ENCODE peak calls at places on chromosome 2, in nine cellular contexts. One of them, this sample, is unnamed. For H3K4me1, the result is how much of the 10 kb centered on the place peaks cover.

GRCh38 chr2:20957745-20958144 is 86.1 kb downstream of the APOB start:
- DNase-seq in mammary epithelial cell: no peak
- DNase-seq in CD8-positive, alpha-beta memory T cell: no peak
- DNase-seq in OCI-LY7: no peak
- DNase-seq in thoracic aorta: no peak
- DNase-seq in upper lobe of right lung: no peak
- DNase-seq in mesendoderm: no peak
- DNase-seq in cardiac muscle cell: no peak
- DNase-seq in IMR-90: no peak
- DNase-seq in this sample: no peak

GRCh38 chr2:42602218-42602936 is 33.9 kb downstream of the MTA3 start:
- DNase-seq in mammary epithelial cell: no peak
- DNase-seq in CD8-positive, alpha-beta memory T cell: no peak
- DNase-seq in OCI-LY7: no peak
- DNase-seq in thoracic aorta: no peak
- DNase-seq in upper lobe of right lung: no peak
- DNase-seq in mesendoderm: no peak
- DNase-seq in cardiac muscle cell: no peak
- DNase-seq in IMR-90: no peak
- DNase-seq in this sample: no peak

GRCh38 chr2:217331577-217332139 is 471.8 kb upstream of the TNP1 start:
- DNase-seq in mammary epithelial cell: peak
- DNase-seq in CD8-positive, alpha-beta memory T cell: no peak
- DNase-seq in OCI-LY7: no peak
- DNase-seq in thoracic aorta: no peak
- DNase-seq in upper lobe of right lung: no peak
- DNase-seq in mesendoderm: peak
- DNase-seq in cardiac muscle cell: peak
- DNase-seq in IMR-90: peak
- DNase-seq in this sample: no peak

GRCh38 chr2:57516740-57517340 is 529.8 kb upstream of the VRK2 start:
- DNase-seq in mammary epithelial cell: peak
- DNase-seq in CD8-positive, alpha-beta memory T cell: no peak
- DNase-seq in OCI-LY7: peak
- DNase-seq in thoracic aorta: no peak
- DNase-seq in upper lobe of right lung: no peak
- DNase-seq in mesendoderm: peak
- DNase-seq in cardiac muscle cell: peak
- DNase-seq in IMR-90: peak
- DNase-seq in this sample: no peak

GRCh38 chr2:68426446-68426845 is 40.6 kb downstream of the FBXO48 start:
- DNase-seq in mammary epithelial cell: no peak
- DNase-seq in CD8-positive, alpha-beta memory T cell: no peak
- DNase-seq in OCI-LY7: no peak
- DNase-seq in thoracic aorta: no peak
- DNase-seq in upper lobe of right lung: no peak
- DNase-seq in mesendoderm: no peak
- DNase-seq in cardiac muscle cell: no peak
- DNase-seq in IMR-90: no peak
- DNase-seq in this sample: no peak

GRCh38 chr2:36408198-36408703 is 52.7 kb downstream of the CRIM1 start:
- DNase-seq in mammary epithelial cell: peak
- DNase-seq in CD8-positive, alpha-beta memory T cell: no peak
- DNase-seq in OCI-LY7: no peak
- DNase-seq in thoracic aorta: no peak
- DNase-seq in upper lobe of right lung: no peak
- DNase-seq in mesendoderm: peak
- DNase-seq in cardiac muscle cell: peak
- DNase-seq in IMR-90: peak
- DNase-seq in this sample: no peak

GRCh38 chr2:182496596-182496995 is 69.8 kb upstream of the PDE1A start:
- DNase-seq in mammary epithelial cell: no peak
- DNase-seq in CD8-positive, alpha-beta memory T cell: no peak
- DNase-seq in OCI-LY7: no peak
- DNase-seq in thoracic aorta: no peak
- DNase-seq in upper lobe of right lung: no peak
- DNase-seq in mesendoderm: peak
- DNase-seq in cardiac muscle cell: no peak
- DNase-seq in IMR-90: no peak
- DNase-seq in this sample: no peak

GRCh38 chr2:30611572-30611971 is 164.5 kb downstream of the LCLAT1 start:
- DNase-seq in mammary epithelial cell: no peak
- DNase-seq in CD8-positive, alpha-beta memory T cell: no peak
- DNase-seq in OCI-LY7: no peak
- DNase-seq in thoracic aorta: no peak
- DNase-seq in upper lobe of right lung: no peak
- DNase-seq in mesendoderm: no peak
- DNase-seq in cardiac muscle cell: peak
- DNase-seq in IMR-90: no peak
- DNase-seq in this sample: no peak

GRCh38 chr2:229610359-229610758 is 104.0 kb downstream of the DNER start:
- DNase-seq in mammary epithelial cell: no peak
- DNase-seq in CD8-positive, alpha-beta memory T cell: no peak
- DNase-seq in OCI-LY7: no peak
- DNase-seq in thoracic aorta: no peak
- DNase-seq in upper lobe of right lung: no peak
- DNase-seq in mesendoderm: no peak
- DNase-seq in cardiac muscle cell: no peak
- DNase-seq in IMR-90: peak
- DNase-seq in this sample: no peak

GRCh38 chr2:60641866-60642788 is 88.7 kb upstream of the BCL11A start:
- DNase-seq in mammary epithelial cell: peak
- DNase-seq in CD8-positive, alpha-beta memory T cell: no peak
- DNase-seq in OCI-LY7: peak
- DNase-seq in thoracic aorta: no peak
- DNase-seq in upper lobe of right lung: no peak
- DNase-seq in mesendoderm: peak
- DNase-seq in cardiac muscle cell: peak
- DNase-seq in IMR-90: peak
- DNase-seq in this sample: no peak

GRCh38 chr2:147684903-147685302 is 159.9 kb upstream of the ACVR2A start:
- DNase-seq in mammary epithelial cell: no peak
- DNase-seq in CD8-positive, alpha-beta memory T cell: no peak
- DNase-seq in OCI-LY7: no peak
- DNase-seq in thoracic aorta: no peak
- DNase-seq in upper lobe of right lung: no peak
- DNase-seq in mesendoderm: no peak
- DNase-seq in cardiac muscle cell: no peak
- DNase-seq in IMR-90: no peak
- DNase-seq in this sample: no peak

GRCh38 chr2:42928692-42929576 is 136.6 kb upstream of the HAAO start:
- DNase-seq in mammary epithelial cell: no peak
- DNase-seq in CD8-positive, alpha-beta memory T cell: no peak
- DNase-seq in OCI-LY7: peak
- DNase-seq in thoracic aorta: no peak
- DNase-seq in upper lobe of right lung: peak
- DNase-seq in mesendoderm: peak
- DNase-seq in cardiac muscle cell: peak
- DNase-seq in IMR-90: peak
- DNase-seq in this sample: no peak

GRCh38 chr2:121748202-121748601 is 7.2 kb upstream of the TSN start:
- DNase-seq in mammary epithelial cell: peak
- DNase-seq in CD8-positive, alpha-beta memory T cell: no peak
- DNase-seq in OCI-LY7: peak
- DNase-seq in thoracic aorta: no peak
- DNase-seq in upper lobe of right lung: no peak
- DNase-seq in mesendoderm: peak
- DNase-seq in cardiac muscle cell: peak
- DNase-seq in IMR-90: peak
- DNase-seq in this sample: no peak

GRCh38 chr2:182866461-182867369 is at the start of gene FRZB:
- DNase-seq in mammary epithelial cell: peak
- DNase-seq in CD8-positive, alpha-beta memory T cell: no peak
- DNase-seq in OCI-LY7: no peak
- DNase-seq in thoracic aorta: no peak
- DNase-seq in upper lobe of right lung: peak
- DNase-seq in mesendoderm: peak
- DNase-seq in cardiac muscle cell: peak
- DNase-seq in IMR-90: peak
- DNase-seq in this sample: no peak

GRCh38 chr2:201235865-201236811 is 24.2 kb upstream of the CASP8 start:
- DNase-seq in mammary epithelial cell: peak
- DNase-seq in CD8-positive, alpha-beta memory T cell: peak
- DNase-seq in OCI-LY7: peak
- DNase-seq in thoracic aorta: peak
- DNase-seq in upper lobe of right lung: peak
- DNase-seq in mesendoderm: peak
- DNase-seq in cardiac muscle cell: peak
- DNase-seq in IMR-90: peak
- DNase-seq in this sample: peak

GRCh38 chr2:156054983-156055382 is 277.5 kb downstream of the NR4A2 start:
- DNase-seq in mammary epithelial cell: no peak
- DNase-seq in CD8-positive, alpha-beta memory T cell: no peak
- DNase-seq in OCI-LY7: no peak
- DNase-seq in thoracic aorta: no peak
- DNase-seq in upper lobe of right lung: no peak
- DNase-seq in mesendoderm: no peak
- DNase-seq in cardiac muscle cell: no peak
- DNase-seq in IMR-90: no peak
- DNase-seq in this sample: no peak

DNA sequence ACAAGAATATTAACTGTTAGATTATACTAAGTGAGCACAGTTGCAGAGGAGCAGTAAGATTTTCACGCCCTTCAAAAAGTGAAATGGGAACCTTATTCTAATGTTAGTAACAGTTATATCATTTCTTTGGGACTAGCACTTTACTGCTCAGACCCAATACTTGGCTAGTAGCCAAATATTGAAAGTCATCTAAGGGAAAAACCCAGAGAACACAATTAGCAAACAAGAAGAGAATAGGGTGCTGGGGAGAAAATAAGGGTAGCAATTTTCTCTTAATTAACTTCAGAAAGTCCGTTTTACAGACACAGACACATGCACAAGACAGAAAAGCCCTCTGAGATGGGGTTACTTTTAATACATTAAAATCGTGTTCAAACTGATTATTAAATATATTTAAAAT is 71.8 kb downstream of the ID2 start:
- DNase-seq in mammary epithelial cell: no peak
- DNase-seq in CD8-positive, alpha-beta memory T cell: no peak
- DNase-seq in OCI-LY7: no peak
- DNase-seq in thoracic aorta: no peak
- DNase-seq in upper lobe of right lung: no peak
- DNase-seq in mesendoderm: no peak
- DNase-seq in cardiac muscle cell: peak
- DNase-seq in IMR-90: no peak
- DNase-seq in this sample: no peak
- H3K4me1 ChIP-seq in mammary epithelial cell: under half
- H3K4me1 ChIP-seq in CD8-positive, alpha-beta memory T cell: under half
- H3K4me1 ChIP-seq in OCI-LY7: under half
- H3K4me1 ChIP-seq in thoracic aorta: under half
- H3K4me1 ChIP-seq in upper lobe of right lung: under half
- H3K4me1 ChIP-seq in mesendoderm: under half
- H3K4me1 ChIP-seq in cardiac muscle cell: under half
- H3K4me1 ChIP-seq in IMR-90: under half
- H3K4me1 ChIP-seq in this sample: under half

DNA sequence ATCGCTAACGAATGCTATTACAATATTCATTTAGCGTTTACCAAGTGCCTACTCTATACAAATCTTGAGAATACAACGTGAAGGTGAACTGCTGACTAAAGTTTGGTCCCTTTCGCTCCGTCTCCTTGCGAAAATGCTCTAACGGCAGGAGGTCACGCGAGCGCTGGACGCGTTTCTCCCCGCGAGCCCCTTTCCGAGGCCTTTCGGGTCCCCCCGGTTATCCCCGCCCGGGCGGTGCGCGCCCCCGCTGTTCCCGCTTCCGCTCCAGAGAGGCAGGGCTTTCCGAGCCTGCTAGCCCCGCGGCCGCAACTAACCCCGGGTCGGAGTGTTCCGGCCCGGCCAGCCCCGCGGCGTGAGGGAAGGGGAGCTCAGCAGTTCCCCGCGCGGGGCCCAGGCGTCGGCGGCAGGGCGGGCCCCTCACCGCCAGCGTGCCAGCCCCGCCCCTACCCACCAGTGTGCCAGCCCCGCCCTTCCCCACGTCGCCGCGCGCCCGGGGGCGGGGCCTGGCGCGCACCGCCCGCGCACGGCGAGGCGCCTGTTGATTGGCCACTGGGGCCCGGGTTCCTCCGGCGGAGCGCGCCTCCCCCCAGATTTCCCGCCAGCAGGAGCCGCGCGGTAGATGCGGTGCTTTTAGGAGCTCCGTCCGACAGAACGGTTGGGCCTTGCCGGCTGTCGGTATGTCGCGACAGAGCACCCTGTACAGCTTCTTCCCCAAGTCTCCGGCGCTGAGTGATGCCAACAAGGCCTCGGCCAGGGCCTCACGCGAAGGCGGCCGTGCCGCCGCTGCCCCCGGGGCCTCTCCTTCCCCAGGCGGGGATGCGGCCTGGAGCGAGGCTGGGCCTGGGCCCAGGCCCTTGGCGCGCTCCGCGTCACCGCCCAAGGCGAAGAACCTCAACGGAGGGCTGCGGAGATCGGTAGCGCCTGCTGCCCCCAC is at the start of gene MSH6:
- DNase-seq in mammary epithelial cell: peak
- DNase-seq in CD8-positive, alpha-beta memory T cell: peak
- DNase-seq in OCI-LY7: peak
- DNase-seq in thoracic aorta: peak
- DNase-seq in upper lobe of right lung: peak
- DNase-seq in mesendoderm: peak
- DNase-seq in cardiac muscle cell: peak
- DNase-seq in IMR-90: peak
- DNase-seq in this sample: peak
- H3K4me1 ChIP-seq in mammary epithelial cell: under half
- H3K4me1 ChIP-seq in CD8-positive, alpha-beta memory T cell: under half
- H3K4me1 ChIP-seq in OCI-LY7: half or more
- H3K4me1 ChIP-seq in thoracic aorta: under half
- H3K4me1 ChIP-seq in upper lobe of right lung: under half
- H3K4me1 ChIP-seq in mesendoderm: under half
- H3K4me1 ChIP-seq in cardiac muscle cell: under half
- H3K4me1 ChIP-seq in IMR-90: under half
- H3K4me1 ChIP-seq in this sample: under half

DNA sequence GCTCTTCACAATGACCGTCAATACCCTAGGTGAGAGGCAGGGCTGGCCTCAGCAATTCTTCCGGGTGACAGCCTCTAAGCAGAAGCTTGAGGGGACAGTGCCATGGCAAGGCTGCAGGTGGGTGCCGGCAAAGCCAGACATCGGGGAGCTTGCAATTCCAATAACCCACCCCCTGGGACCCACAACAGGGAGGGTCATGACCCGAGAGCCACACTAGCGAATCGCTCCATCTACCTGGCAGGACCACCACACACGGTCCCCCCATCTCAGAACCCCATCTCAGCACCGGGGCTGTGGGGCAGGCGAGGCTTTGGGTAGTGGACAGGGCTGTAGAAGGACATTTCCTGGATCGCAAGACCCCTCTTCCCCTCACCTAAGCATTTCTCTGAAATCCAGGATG is 177.2 kb downstream of the ACKR3 start:
- DNase-seq in mammary epithelial cell: no peak
- DNase-seq in CD8-positive, alpha-beta memory T cell: no peak
- DNase-seq in OCI-LY7: no peak
- DNase-seq in thoracic aorta: no peak
- DNase-seq in upper lobe of right lung: no peak
- DNase-seq in mesendoderm: no peak
- DNase-seq in cardiac muscle cell: no peak
- DNase-seq in IMR-90: no peak
- DNase-seq in this sample: no peak
- H3K4me1 ChIP-seq in mammary epithelial cell: half or more
- H3K4me1 ChIP-seq in CD8-positive, alpha-beta memory T cell: under half
- H3K4me1 ChIP-seq in OCI-LY7: under half
- H3K4me1 ChIP-seq in thoracic aorta: under half
- H3K4me1 ChIP-seq in upper lobe of right lung: under half
- H3K4me1 ChIP-seq in mesendoderm: under half
- H3K4me1 ChIP-seq in cardiac muscle cell: under half
- H3K4me1 ChIP-seq in IMR-90: under half
- H3K4me1 ChIP-seq in this sample: under half

GRCh38 chr2:128384446-128384845 is 65.8 kb upstream of the HS6ST1 start:
- DNase-seq in mammary epithelial cell: no peak
- DNase-seq in CD8-positive, alpha-beta memory T cell: no peak
- DNase-seq in OCI-LY7: no peak
- DNase-seq in thoracic aorta: no peak
- DNase-seq in upper lobe of right lung: peak
- DNase-seq in mesendoderm: no peak
- DNase-seq in cardiac muscle cell: no peak
- DNase-seq in IMR-90: no peak
- DNase-seq in this sample: no peak
- H3K4me1 ChIP-seq in mammary epithelial cell: under half
- H3K4me1 ChIP-seq in CD8-positive, alpha-beta memory T cell: under half
- H3K4me1 ChIP-seq in OCI-LY7: under half
- H3K4me1 ChIP-seq in thoracic aorta: under half
- H3K4me1 ChIP-seq in upper lobe of right lung: under half
- H3K4me1 ChIP-seq in mesendoderm: under half
- H3K4me1 ChIP-seq in cardiac muscle cell: under half
- H3K4me1 ChIP-seq in IMR-90: under half
- H3K4me1 ChIP-seq in this sample: under half